ENCODE peak calls at places on chromosomes 12 and 14, in five cellular contexts. G is H1, F is BJ, D is psoas muscle, J is testis. X is an unnamed sample.

GRCh38 chr14:101505216-101505970 is 55.9 kb upstream of the DIO3 start:
- DNase-seq in G (no peak), J (no peak), F (no peak), D (peak), X (peak)

GRCh38 chr14:53226553-53226952 is 73.4 kb upstream of the DDHD1 start:
- DNase-seq in G (no peak), D (peak), J (no peak), F (no peak), X (no peak)

GRCh38 chr12:116257213-116257612 is 20.3 kb downstream of the MED13L start:
- DNase-seq in F (no peak), D (no peak), G (no peak), J (no peak), X (no peak)

GRCh38 chr12:1518763-1519516 is 75.4 kb downstream of the FBXL14 start:
- DNase-seq in G (no peak), J (no peak), D (no peak), F (peak), X (no peak)

GRCh38 chr12:112806721-112807120 is 15.2 kb downstream of the RPH3A start:
- DNase-seq in D (no peak), G (no peak), F (no peak), J (no peak), X (no peak)

GRCh38 chr12:72925716-72926115 is 653.5 kb downstream of the TRHDE start:
- DNase-seq in J (no peak), F (no peak), G (no peak), D (no peak), X (no peak)

GRCh38 chr14:49679271-49679670 is 8.7 kb downstream of the POLE2 start:
- DNase-seq in J (no peak), D (no peak), F (no peak), G (no peak), X (no peak)

GRCh38 chr14:88551936-88552565 is 2.8 kb downstream of the PTPN21 start:
- DNase-seq in D (peak), G (no peak), J (peak), F (no peak), X (no peak)

GRCh38 chr14:21822109-21822508 is 148.5 kb upstream of the OR4E1 start:
- DNase-seq in J (no peak), G (no peak), F (no peak), D (no peak), X (no peak)

GRCh38 chr14:90820958-90821357 is 4.7 kb upstream of the TTC7B start:
- DNase-seq in G (no peak), D (no peak), J (no peak), F (no peak), X (no peak)

GRCh38 chr12:49665384-49665783 is 41.8 kb downstream of the FMNL3 start:
- DNase-seq in F (no peak), D (no peak), J (no peak), G (no peak), X (no peak)

GRCh38 chr12:1797011-1797901 is 23.1 kb upstream of the LRTM2 start:
- DNase-seq in F (no peak), J (peak), G (no peak), D (peak), X (peak)

GRCh38 chr12:65858831-65859230 is 34.5 kb downstream of the HMGA2 start:
- DNase-seq in F (no peak), D (no peak), J (no peak), G (no peak), X (no peak)

GRCh38 chr14:53591816-53592215 is 364.8 kb downstream of the BMP4 start:
- DNase-seq in F (no peak), G (no peak), J (no peak), D (no peak), X (no peak)

GRCh38 chr12:52364061-52364460 is 3.2 kb downstream of the KRT85 start:
- DNase-seq in G (no peak), J (no peak), F (no peak), D (no peak), X (no peak)

GRCh38 chr14:91264151-91265150 is 19.9 kb upstream of the GPR68 start:
- DNase-seq in J (no peak), F (no peak), G (no peak), D (peak), X (no peak)

DNA sequence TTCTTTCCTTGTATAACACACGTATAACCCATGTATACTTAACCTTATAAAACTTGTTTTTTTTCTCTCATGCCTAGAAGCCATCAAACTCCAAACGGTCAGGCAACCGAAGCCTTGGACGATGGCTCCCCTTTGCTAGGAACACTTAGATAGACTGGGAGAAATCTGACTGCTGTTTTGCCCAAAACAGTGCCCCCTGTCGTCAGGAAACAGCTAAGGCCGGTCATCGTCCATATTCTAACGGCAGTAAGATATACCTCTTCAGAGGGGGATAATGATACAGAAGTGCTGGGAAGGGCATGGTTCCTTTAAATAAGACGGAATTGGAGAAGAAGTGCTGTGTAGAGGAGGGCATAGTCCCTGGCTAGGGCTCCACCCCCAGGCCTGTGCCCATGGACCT is 130.5 kb downstream of the SLC41A2 start:
- DNase-seq in G (no peak), J (no peak), D (no peak), F (no peak), X (no peak)
- TF ChIP-seq CTCF in G (peak), J (no peak), D (peak), F (peak), X (peak)

GRCh38 chr12:108930155-108930554 is 50.3 kb downstream of the DAO start:
- DNase-seq in F (no peak), J (no peak), D (no peak), G (no peak), X (no peak)

GRCh38 chr12:108935165-108935564 is 55.3 kb downstream of the DAO start:
- DNase-seq in D (no peak), F (no peak), G (no peak), J (no peak), X (no peak)

GRCh38 chr12:108938247-108938924 is 58.5 kb downstream of the DAO start:
- DNase-seq in J (no peak), F (no peak), G (no peak), D (no peak), X (no peak)

GRCh38 chr12:108930756-108931155 is 50.9 kb downstream of the DAO start:
- DNase-seq in J (no peak), F (no peak), G (no peak), D (no peak), X (no peak)

GRCh38 chr12:108933950-108934349 is 54.1 kb downstream of the DAO start:
- DNase-seq in J (peak), F (no peak), G (no peak), D (no peak), X (no peak)
- TF ChIP-seq CTCF in J (no peak), F (no peak), G (no peak), D (no peak), X (no peak)

DNA sequence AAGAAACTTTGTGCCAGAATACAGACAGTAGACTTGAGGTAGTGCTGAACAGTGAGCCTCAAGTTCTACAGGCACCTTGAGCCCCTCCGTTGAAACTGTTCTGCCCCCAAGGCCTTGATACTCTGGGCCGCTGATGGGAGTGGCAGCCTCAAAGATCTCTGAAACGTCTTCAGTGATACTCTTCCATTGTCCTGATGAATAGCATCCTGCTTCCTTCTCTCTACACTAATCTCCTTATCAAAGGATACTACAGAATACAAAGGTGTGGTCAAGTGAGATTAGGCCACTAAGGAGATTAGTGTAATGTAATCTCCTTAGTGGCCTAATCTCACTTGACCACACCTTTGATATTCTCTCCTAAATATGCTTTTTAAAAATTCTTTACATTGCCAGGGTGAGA is 419.8 kb upstream of the SEL1L start:
- DNase-seq in F (no peak), G (no peak), D (no peak), J (no peak), X (no peak)
- TF ChIP-seq CTCF in F (no peak), G (no peak), D (no peak), J (no peak), X (no peak)

DNA sequence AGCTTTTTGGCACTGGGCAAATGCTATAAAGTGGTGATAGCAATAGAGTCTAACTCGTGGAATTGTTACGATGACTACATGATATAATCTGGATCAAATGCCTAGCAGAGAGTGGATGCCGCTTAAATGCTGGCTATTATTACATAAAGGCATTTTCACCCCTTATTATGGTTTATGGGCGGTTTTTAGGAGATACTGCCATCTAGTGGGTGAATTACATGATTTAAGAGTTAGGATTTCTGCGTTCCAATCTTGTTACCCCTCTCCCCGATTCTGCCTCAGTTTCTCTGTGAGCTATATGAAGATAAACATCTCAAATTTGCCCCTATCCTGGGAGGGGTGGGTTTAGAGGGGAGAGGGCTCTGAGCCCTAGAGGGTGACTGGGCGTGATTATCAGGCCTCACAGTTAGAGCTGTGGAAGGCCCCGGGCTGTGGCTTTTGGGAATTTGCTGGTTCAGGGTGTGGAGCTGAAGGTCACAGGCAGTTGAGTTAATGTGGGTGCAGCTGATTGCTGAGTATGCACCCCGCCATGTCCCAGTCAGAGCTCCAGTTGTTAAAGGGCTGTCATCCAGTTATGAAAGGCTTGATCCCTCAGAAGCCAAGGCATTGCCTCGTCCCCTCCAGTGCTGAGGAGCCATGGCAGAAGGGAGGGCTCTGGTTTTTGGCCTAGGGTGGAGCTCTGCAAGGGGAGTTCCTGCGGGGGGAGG is 14.4 kb downstream of the CLSTN3 start:
- DNase-seq in D (no peak), F (no peak), J (no peak), G (no peak), X (no peak)
- TF ChIP-seq CTCF in D (peak), F (peak), J (peak), G (peak), X (peak)

GRCh38 chr12:22083167-22083566 is 37.1 kb downstream of the CMAS start:
- DNase-seq in G (no peak), D (no peak), J (no peak), F (no peak), X (no peak)
- TF ChIP-seq CTCF in G (peak), D (peak), J (peak), F (peak), X (peak)

GRCh38 chr12:110699591-110700445 is 10.9 kb upstream of the HVCN1 start:
- DNase-seq in G (no peak), F (no peak), J (peak), D (peak), X (no peak)
- TF ChIP-seq CTCF in G (peak), F (no peak), J (no peak), D (no peak), X (peak)

GRCh38 chr14:99203801-99204200 is 68.2 kb downstream of the BCL11B start:
- DNase-seq in G (no peak), D (no peak), J (no peak), F (no peak), X (no peak)

GRCh38 chr14:99201351-99202073 is 70.5 kb downstream of the BCL11B start:
- DNase-seq in J (no peak), D (no peak), G (no peak), F (no peak), X (no peak)

GRCh38 chr14:99205086-99205688 is 66.8 kb downstream of the BCL11B start:
- DNase-seq in G (no peak), F (no peak), D (no peak), J (no peak), X (no peak)

GRCh38 chr14:99202516-99202915 is 69.5 kb downstream of the BCL11B start:
- DNase-seq in D (no peak), G (no peak), F (no peak), J (no peak), X (no peak)

GRCh38 chr14:99203080-99203479 is 68.9 kb downstream of the BCL11B start:
- DNase-seq in G (no peak), F (no peak), J (no peak), D (no peak), X (no peak)
- TF ChIP-seq CTCF in G (no peak), F (no peak), J (no peak), D (no peak), X (no peak)

X was measured in right atrium auricular region.